ENCODE peak calls at places on chromosomes 16 and 17, in seven cellular contexts. I, N, Z, H, O, G and W are unnamed samples.

GRCh38 chr16:86330906-86331305 is 179.4 kb upstream of the FOXF1 start:
- DNase-seq in I (no peak), N (no peak), Z (no peak), H (no peak), O (no peak), G (no peak), W (no peak)

GRCh38 chr16:81451753-81452680 is 7.4 kb downstream of the CMIP start:
- DNase-seq in I (no peak), N (peak; percentile 55), Z (no peak), H (no peak), O (no peak), G (no peak), W (no peak)

GRCh38 chr17:10875984-10876555 is 38.2 kb upstream of the PIRT start:
- DNase-seq in I (no peak), N (peak; percentile 63), Z (peak; percentile 40), H (no peak), O (no peak), G (no peak), W (peak; percentile 2)

GRCh38 chr17:65797809-65798208 is 236.4 kb upstream of the AXIN2 start:
- DNase-seq in I (no peak), N (peak; percentile 56), Z (no peak), H (no peak), O (no peak), G (no peak), W (no peak)

GRCh38 chr16:17629936-17630335 is 159.2 kb upstream of the XYLT1 start:
- DNase-seq in I (no peak), N (no peak), Z (no peak), H (no peak), O (no peak), G (no peak), W (no peak)

GRCh38 chr17:20189322-20189721 is 180.2 kb downstream of the SPECC1 start:
- DNase-seq in I (no peak), N (no peak), Z (no peak), H (no peak), O (no peak), G (no peak), W (no peak)

GRCh38 chr17:42281571-42282096 is 5.4 kb upstream of the STAT5B start:
- DNase-seq in I (no peak), N (peak; percentile 20), Z (peak; percentile 90), H (no peak), O (peak; percentile 44), G (no peak), W (peak; percentile 90)

GRCh38 chr16:29147710-29148425 is 163.0 kb downstream of the LAT start:
- DNase-seq in I (no peak), N (no peak), Z (no peak), H (no peak), O (no peak), G (no peak), W (no peak)

GRCh38 chr17:77535435-77535834 is 394.7 kb downstream of the SEC14L1 start:
- DNase-seq in I (no peak), N (no peak), Z (no peak), H (no peak), O (no peak), G (no peak), W (no peak)

GRCh38 chr17:64230551-64231408 is 32.3 kb downstream of the TEX2 start:
- DNase-seq in I (peak; percentile 86), N (no peak), Z (no peak), H (no peak), O (no peak), G (peak; percentile 84), W (no peak)

GRCh38 chr17:74872313-74873035 is at the start of gene FDXR:
- DNase-seq in I (no peak), N (no peak), Z (no peak), H (no peak), O (no peak), G (no peak), W (no peak)

GRCh38 chr16:69131749-69132423 is 502 bp downstream of the CHTF8 start:
- DNase-seq in I (peak; percentile 42), N (peak; percentile 88), Z (peak; percentile 44), H (peak; percentile 35), O (no peak), G (peak; percentile 40), W (peak; percentile 42)

GRCh38 chr17:30975042-30975820 is 4.4 kb downstream of the RNF135 start:
- DNase-seq in I (no peak), N (no peak), Z (no peak), H (no peak), O (no peak), G (no peak), W (no peak)

GRCh38 chr17:47931848-47932247 is 9.5 kb upstream of the PNPO start:
- DNase-seq in I (no peak), N (no peak), Z (no peak), H (no peak), O (no peak), G (no peak), W (no peak)

GRCh38 chr17:50096758-50097157 is 1.6 kb downstream of the PDK2 start:
- DNase-seq in I (no peak), N (no peak), Z (no peak), H (no peak), O (no peak), G (no peak), W (no peak)

GRCh38 chr17:47621293-47622178 is 28.2 kb upstream of the KPNB1 start:
- DNase-seq in I (peak; percentile 63), N (no peak), Z (no peak), H (no peak), O (no peak), G (peak; percentile 77), W (no peak)

GRCh38 chr17:42474270-42474669 is 15.6 kb downstream of the ATP6V0A1 start:
- DNase-seq in I (no peak), N (no peak), Z (no peak), H (no peak), O (no peak), G (no peak), W (no peak)

GRCh38 chr16:57261806-57262205 is 16.7 kb downstream of the ARL2BP start:
- DNase-seq in I (no peak), N (no peak), Z (no peak), H (no peak), O (no peak), G (no peak), W (no peak)

GRCh38 chr17:30720013-30720471 is 104.5 kb downstream of the CRLF3 start:
- DNase-seq in I (no peak), N (no peak), Z (no peak), H (peak; percentile 5), O (peak; percentile 28), G (no peak), W (no peak)

GRCh38 chr17:28509784-28510183 is 3.6 kb downstream of the FOXN1 start:
- DNase-seq in I (no peak), N (no peak), Z (no peak), H (no peak), O (no peak), G (no peak), W (no peak)

GRCh38 chr17:6681176-6681575 is 29.6 kb downstream of the C17orf100 start:
- DNase-seq in I (no peak), N (no peak), Z (no peak), H (no peak), O (no peak), G (no peak), W (no peak)

GRCh38 chr17:8753976-8754440 is 4.3 kb downstream of the SPDYE4 start:
- DNase-seq in I (no peak), N (no peak), Z (peak; percentile 33), H (no peak), O (no peak), G (peak; percentile 3), W (no peak)

GRCh38 chr16:14275934-14276333 is 204.8 kb downstream of the MRTFB start:
- DNase-seq in I (no peak), N (no peak), Z (no peak), H (no peak), O (no peak), G (no peak), W (no peak)

GRCh38 chr16:56795011-56795410 is 65.1 kb downstream of the NUP93 start:
- DNase-seq in I (no peak), N (no peak), Z (no peak), H (no peak), O (no peak), G (no peak), W (no peak)

GRCh38 chr17:320809-321385 is 31.7 kb downstream of the RPH3AL start:
- DNase-seq in I (no peak), N (no peak), Z (no peak), H (no peak), O (no peak), G (no peak), W (no peak)

GRCh38 chr16:70664325-70665112 is 18.2 kb downstream of the IL34 start:
- DNase-seq in I (no peak), N (no peak), Z (no peak), H (no peak), O (no peak), G (no peak), W (no peak)

GRCh38 chr17:74433421-74434121 is 1.7 kb downstream of the GPRC5C start:
- DNase-seq in I (no peak), N (no peak), Z (no peak), H (no peak), O (no peak), G (no peak), W (peak; percentile 22)

GRCh38 chr16:75112281-75113045 is 4.1 kb downstream of the LDHD start:
- DNase-seq in I (no peak), N (no peak), Z (no peak), H (no peak), O (no peak), G (no peak), W (no peak)

GRCh38 chr16:17379121-17379571 is 91.6 kb downstream of the XYLT1 start:
- DNase-seq in I (peak; percentile 63), N (no peak), Z (no peak), H (no peak), O (no peak), G (no peak), W (no peak)

GRCh38 chr17:50681260-50682200 is 26.2 kb downstream of the ANKRD40 start:
- DNase-seq in I (peak; percentile 71), N (no peak), Z (no peak), H (no peak), O (peak; percentile 74), G (peak; percentile 65), W (peak; percentile 76)

GRCh38 chr16:11112723-11113348 is 143.2 kb downstream of the SOCS1 start:
- DNase-seq in I (no peak), N (peak; percentile 58), Z (peak; percentile 45), H (no peak), O (no peak), G (no peak), W (no peak)

GRCh38 chr17:6507535-6507934 is 48.8 kb downstream of the PITPNM3 start:
- DNase-seq in I (peak; percentile 73), N (no peak), Z (no peak), H (no peak), O (no peak), G (peak; percentile 76), W (no peak)

GRCh38 chr16:30958164-30959083 is 870 bp downstream of the SETD1A start:
- DNase-seq in I (no peak), N (no peak), Z (no peak), H (no peak), O (no peak), G (no peak), W (peak; percentile 42)

GRCh38 chr16:58462997-58463891 is 36.7 kb upstream of the NDRG4 start:
- DNase-seq in I (no peak), N (no peak), Z (no peak), H (no peak), O (no peak), G (no peak), W (no peak)

GRCh38 chr16:63287411-63287810 is 1251.2 kb upstream of the CDH8 start:
- DNase-seq in I (no peak), N (no peak), Z (no peak), H (no peak), O (no peak), G (no peak), W (no peak)

GRCh38 chr16:73329363-73330306 is 281.7 kb upstream of the ZFHX3 start:
- DNase-seq in I (no peak), N (no peak), Z (peak; percentile 29), H (no peak), O (no peak), G (no peak), W (no peak)

GRCh38 chr17:1787301-1787902 is 25.5 kb downstream of the SERPINF1 start:
- DNase-seq in I (peak; percentile 89), N (no peak), Z (no peak), H (no peak), O (peak; percentile 94), G (peak; percentile 89), W (no peak)

GRCh38 chr16:70778901-70779309 is 22.1 kb downstream of the VAC14 start:
- DNase-seq in I (peak; percentile 77), N (no peak), Z (peak; percentile 20), H (peak; percentile 80), O (peak; percentile 80), G (peak; percentile 72), W (peak; percentile 32)